ENCODE peak calls at places on chromosomes 5 and 9, in six cellular contexts. X is HTR-8/SVneo; T is stimulated activated CD4-positive, alpha-beta T cell treated with anti-CD3 and anti-CD28 coated beads, Interleukin-2, amount 100 ng/mL, for 48 hours; K is left kidney; N is right atrium auricular region; B is cerebellar nuclear complex. H is an unnamed sample.
A peak's percentile ranks its signal among the peaks of the same experiment; 100 is the strongest.

GRCh38 chr5:10563940-10564837 is at the start of gene ANKRD33B:
- DNase-seq in X (peak; percentile 92), T (peak; percentile 68), K (peak; percentile 84), N (no peak), B (no peak), H (peak; percentile 46)

GRCh38 chr5:119275873-119276214 is 80.0 kb upstream of the TNFAIP8 start:
- DNase-seq in X (no peak), T (no peak), K (no peak), N (no peak), B (no peak), H (no peak)

GRCh38 chr9:118170032-118170955 is 466.1 kb downstream of the TLR4 start:
- DNase-seq in X (peak; percentile 21), T (no peak), K (peak; percentile 83), N (no peak), B (peak; percentile 89), H (peak; percentile 40)

GRCh38 chr5:10652606-10653005 is 88.7 kb downstream of the ANKRD33B start:
- DNase-seq in X (no peak), T (no peak), K (no peak), N (no peak), B (no peak), H (no peak)

GRCh38 chr5:180830253-180831138 is 27.9 kb upstream of the MGAT1 start:
- DNase-seq in X (no peak), T (peak; percentile 52), K (no peak), N (no peak), B (peak; percentile 28), H (no peak)

GRCh38 chr5:150644496-150644895 is 4.0 kb downstream of the SYNPO start:
- DNase-seq in X (no peak), T (no peak), K (no peak), N (no peak), B (no peak), H (no peak)

GRCh38 chr9:91025856-91026255 is 224.2 kb downstream of the SYK start:
- DNase-seq in X (no peak), T (no peak), K (no peak), N (no peak), B (no peak), H (no peak)

GRCh38 chr9:77815260-77815659 is 167.1 kb upstream of the GNA14 start:
- DNase-seq in X (no peak), T (no peak), K (no peak), N (no peak), B (no peak), H (no peak)

GRCh38 chr5:69213513-69214215 is 21.0 kb upstream of the CDK7 start:
- DNase-seq in X (no peak), T (no peak), K (no peak), N (no peak), B (no peak), H (no peak)

GRCh38 chr9:108103294-108103693 is 613.7 kb upstream of the KLF4 start:
- DNase-seq in X (no peak), T (no peak), K (no peak), N (no peak), B (no peak), H (no peak)

GRCh38 chr9:99489043-99489378 is 266.9 kb downstream of the SEC61B start:
- DNase-seq in X (no peak), T (no peak), K (no peak), N (no peak), B (no peak), H (no peak)

GRCh38 chr9:128635266-128636023 is 21.2 kb downstream of the DYNC2I2 start:
- DNase-seq in X (peak; percentile 95), T (no peak), K (peak; percentile 80), N (peak; percentile 91), B (no peak), H (peak; percentile 45)

GRCh38 chr9:97632406-97632991 is 669 bp downstream of the TSTD2 start:
- DNase-seq in X (no peak), T (peak; percentile 21), K (peak; percentile 89), N (peak; percentile 75), B (no peak), H (peak; percentile 50)

GRCh38 chr9:89879276-89879675 is 274.5 kb downstream of the GADD45G start:
- DNase-seq in X (no peak), T (no peak), K (no peak), N (peak; percentile 58), B (no peak), H (no peak)

GRCh38 chr9:91017245-91017644 is 215.6 kb downstream of the SYK start:
- DNase-seq in X (no peak), T (no peak), K (no peak), N (no peak), B (no peak), H (no peak)

GRCh38 chr5:168654225-168654624 is 75.1 kb upstream of the PANK3 start:
- DNase-seq in X (no peak), T (no peak), K (peak; percentile 80), N (no peak), B (no peak), H (no peak)

GRCh38 chr5:132354381-132354780 is 15.1 kb upstream of the SLC22A5 start:
- DNase-seq in X (no peak), T (no peak), K (no peak), N (no peak), B (no peak), H (no peak)

GRCh38 chr9:37026085-37026935 is 7.8 kb downstream of the PAX5 start:
- DNase-seq in X (no peak), T (no peak), K (peak; percentile 31), N (no peak), B (no peak), H (peak; percentile 41)

GRCh38 chr9:93264338-93265125 is 80.6 kb downstream of the WNK2 start:
- DNase-seq in X (no peak), T (no peak), K (no peak), N (peak; percentile 52), B (no peak), H (no peak)

GRCh38 chr9:6426117-6426516 is 13.1 kb downstream of the UHRF2 start:
- DNase-seq in X (no peak), T (no peak), K (peak; percentile 9), N (no peak), B (no peak), H (no peak)

GRCh38 chr9:95477885-95478790 is 38.6 kb downstream of the PTCH1 start:
- DNase-seq in X (no peak), T (no peak), K (no peak), N (no peak), B (no peak), H (no peak)

GRCh38 chr9:88197016-88197415 is 58.7 kb upstream of the SPATA31C2 start:
- DNase-seq in X (no peak), T (no peak), K (peak; percentile 43), N (no peak), B (no peak), H (no peak)

GRCh38 chr9:116337015-116337414 is 183.4 kb downstream of the PAPPA start:
- DNase-seq in X (no peak), T (no peak), K (no peak), N (no peak), B (no peak), H (no peak)

GRCh38 chr5:54676964-54677363 is 159.4 kb downstream of the SNX18 start:
- DNase-seq in X (no peak), T (no peak), K (no peak), N (no peak), B (no peak), H (no peak)

GRCh38 chr5:122492675-122493074 is 180.6 kb downstream of the SNCAIP start:
- DNase-seq in X (no peak), T (no peak), K (peak; percentile 32), N (no peak), B (no peak), H (no peak)

H was measured in neural crest cell.